ENCODE peak calls at places on chromosomes 1 and 21, in ten cellular contexts. J, U, G, X, D, F, Y, V, C and K are unnamed samples.

GRCh38 chr1:95117207-95118018 is at the start of gene TLCD4:
- DNase-seq in V (peak; percentile 26), F (peak; percentile 33), J (no peak), C (peak; percentile 70), Y (peak; percentile 46), G (peak; percentile 80), X (peak; percentile 82), U (peak; percentile 74), D (peak; percentile 16), K (peak; percentile 12)

GRCh38 chr21:31298618-31299269 is 45.3 kb downstream of the TIAM1 start:
- DNase-seq in X (no peak), V (no peak), F (no peak), G (no peak), J (peak; percentile 75), U (peak; percentile 62), D (no peak), C (no peak), Y (no peak), K (no peak)

GRCh38 chr1:54136269-54136896 is 16.4 kb downstream of the CDCP2 start:
- DNase-seq in C (no peak), G (no peak), D (no peak), Y (no peak), J (no peak), F (no peak), X (no peak), U (no peak), V (no peak), K (no peak)

GRCh38 chr1:38327559-38327973 is 281.0 kb upstream of the POU3F1 start:
- DNase-seq in G (no peak), D (no peak), J (no peak), Y (peak; percentile 43), U (no peak), F (no peak), C (peak; percentile 10), X (no peak), V (no peak), K (no peak)

GRCh38 chr1:111720977-111721670 is 18.1 kb downstream of the INKA2 start:
- DNase-seq in V (no peak), C (no peak), U (no peak), J (no peak), X (no peak), Y (no peak), F (no peak), D (no peak), G (no peak), K (no peak)

GRCh38 chr1:161736332-161736969 is 13.1 kb upstream of the DUSP12 start:
- DNase-seq in F (peak; percentile 31), J (no peak), V (no peak), D (peak; percentile 31), G (no peak), Y (no peak), X (no peak), U (no peak), C (no peak), K (no peak)

GRCh38 chr21:33047231-33047630 is 21.5 kb downstream of the OLIG2 start:
- DNase-seq in F (no peak), U (peak; percentile 48), D (no peak), X (no peak), G (no peak), V (no peak), J (no peak), Y (no peak), C (no peak), K (no peak)

GRCh38 chr21:37338671-37339526 is 27.7 kb upstream of the DYRK1A start:
- DNase-seq in J (peak; percentile 90), U (peak; percentile 93), G (peak; percentile 30), D (peak; percentile 97), X (no peak), F (no peak), C (no peak), V (no peak), Y (no peak), K (no peak)

GRCh38 chr1:90220941-90221693 is 226.2 kb downstream of the ZNF326 start:
- DNase-seq in Y (no peak), X (no peak), G (no peak), C (no peak), V (no peak), U (no peak), J (no peak), F (no peak), D (no peak), K (no peak)

GRCh38 chr21:35150562-35151226 is 101.6 kb upstream of the RUNX1 start:
- DNase-seq in J (no peak), U (peak; percentile 52), F (no peak), G (no peak), X (no peak), Y (no peak), D (peak; percentile 24), C (no peak), V (no peak), K (peak; percentile 14)

GRCh38 chr1:153626929-153627796 is at the start of gene S100A13:
- DNase-seq in V (peak; percentile 57), Y (peak; percentile 45), D (peak; percentile 96), G (peak; percentile 93), C (peak; percentile 74), U (peak; percentile 98), J (peak; percentile 95), X (peak; percentile 95), F (peak; percentile 44), K (peak; percentile 26)

GRCh38 chr1:94736073-94736472 is 84.1 kb upstream of the SLC44A3 start:
- DNase-seq in Y (no peak), V (no peak), D (no peak), J (no peak), F (no peak), U (no peak), X (no peak), G (no peak), C (no peak), K (no peak)

GRCh38 chr1:114203722-114204121 is 50.1 kb upstream of the SYT6 start:
- DNase-seq in J (no peak), C (no peak), Y (no peak), F (no peak), U (no peak), D (no peak), X (no peak), G (no peak), V (no peak), K (no peak)

GRCh38 chr1:234219711-234220110 is 153.5 kb upstream of the COA6 start:
- DNase-seq in G (no peak), V (no peak), X (no peak), D (no peak), U (no peak), Y (no peak), F (no peak), J (no peak), C (no peak), K (no peak)

GRCh38 chr1:160370561-160371345 is 3.9 kb downstream of the NHLH1 start:
- DNase-seq in Y (no peak), J (no peak), G (no peak), U (no peak), V (no peak), C (no peak), D (no peak), F (no peak), X (peak; percentile 38), K (no peak)

GRCh38 chr1:100629391-100629790 is 90.2 kb upstream of the VCAM1 start:
- DNase-seq in G (no peak), F (no peak), J (peak; percentile 28), D (no peak), U (peak; percentile 47), Y (no peak), C (no peak), X (no peak), V (no peak), K (no peak)

GRCh38 chr1:173590557-173590956 is 12.3 kb downstream of the SLC9C2 start:
- DNase-seq in V (no peak), X (no peak), Y (no peak), C (no peak), J (no peak), G (no peak), U (peak; percentile 17), F (no peak), D (no peak), K (no peak)

GRCh38 chr1:113783254-113784103 is 24.2 kb upstream of the PHTF1 start:
- DNase-seq in C (peak; percentile 32), D (peak; percentile 35), V (no peak), F (peak; percentile 42), U (peak; percentile 57), G (peak; percentile 4), J (no peak), Y (peak; percentile 14), X (no peak), K (peak; percentile 92)

GRCh38 chr1:111965781-111966453 is 23.6 kb downstream of the KCND3 start:
- DNase-seq in Y (no peak), F (no peak), D (no peak), G (no peak), U (no peak), J (no peak), V (no peak), X (no peak), C (no peak), K (no peak)

GRCh38 chr1:112296908-112297307 is 99.1 kb upstream of the CTTNBP2NL start:
- DNase-seq in C (no peak), X (peak; percentile 3), J (no peak), V (no peak), G (no peak), Y (no peak), F (no peak), D (peak; percentile 66), U (no peak), K (peak; percentile 47)

GRCh38 chr1:237832803-237833202 is 57.9 kb downstream of the ZP4 start:
- DNase-seq in C (no peak), V (no peak), F (no peak), X (no peak), Y (no peak), J (no peak), G (no peak), U (no peak), D (no peak), K (no peak)

GRCh38 chr1:46036894-46037596 is 95.4 kb downstream of the PIK3R3 start:
- DNase-seq in Y (peak; percentile 67), J (peak; percentile 59), V (peak; percentile 84), X (peak; percentile 91), F (peak; percentile 88), G (peak; percentile 90), U (peak; percentile 79), D (peak; percentile 83), C (peak; percentile 86), K (peak; percentile 53)

GRCh38 chr1:168918860-168919741 is 187.4 kb upstream of the ATP1B1 start:
- DNase-seq in J (peak; percentile 21), D (no peak), U (peak; percentile 30), C (peak; percentile 38), V (no peak), X (no peak), G (peak; percentile 27), Y (no peak), F (no peak), K (no peak)

GRCh38 chr1:212819704-212820103 is 27.7 kb downstream of the SPATA45 start:
- DNase-seq in X (no peak), G (no peak), J (no peak), U (no peak), V (no peak), F (no peak), C (no peak), D (peak; percentile 92), Y (no peak), K (no peak)

GRCh38 chr1:192545781-192546521 is 29.6 kb upstream of the RGS1 start:
- DNase-seq in C (no peak), U (no peak), Y (no peak), X (no peak), D (no peak), G (no peak), J (no peak), V (no peak), F (no peak), K (no peak)

GRCh38 chr1:153908071-153908470 is 14.7 kb downstream of the GATAD2B start:
- DNase-seq in D (no peak), J (no peak), Y (no peak), G (no peak), C (no peak), F (no peak), U (no peak), X (no peak), V (no peak), K (no peak)

GRCh38 chr1:1164361-1164700 is 9.3 kb upstream of the TTLL10 start:
- DNase-seq in U (no peak), F (no peak), D (no peak), J (no peak), V (no peak), X (no peak), C (no peak), G (no peak), Y (no peak), K (no peak)

GRCh38 chr1:51488372-51489050 is 30.6 kb downstream of the EPS15 start:
- DNase-seq in C (no peak), J (no peak), G (no peak), Y (no peak), D (peak; percentile 17), F (no peak), X (no peak), V (no peak), U (no peak), K (no peak)